ENCODE peak calls at places on chromosomes 3 and 15, in four cellular contexts. One of them, this sample, is unnamed.

GRCh38 chr15:94305133-94305532 is 73.8 kb downstream of the MCTP2 start:
- DNase-seq in astrocyte: no peak
- DNase-seq in mammary epithelial cell: peak
- DNase-seq in PC-9: no peak
- DNase-seq in this sample: no peak

GRCh38 chr3:42020681-42021307 is 58.9 kb upstream of the ULK4 start:
- DNase-seq in astrocyte: peak
- DNase-seq in mammary epithelial cell: peak
- DNase-seq in PC-9: peak
- DNase-seq in this sample: peak

GRCh38 chr3:155702745-155703581 is 41.9 kb downstream of the PLCH1 start:
- DNase-seq in astrocyte: no peak
- DNase-seq in mammary epithelial cell: no peak
- DNase-seq in PC-9: no peak
- DNase-seq in this sample: no peak

GRCh38 chr3:58411036-58411435 is 22.6 kb downstream of the PDHB start:
- DNase-seq in astrocyte: no peak
- DNase-seq in mammary epithelial cell: peak
- DNase-seq in PC-9: no peak
- DNase-seq in this sample: no peak

GRCh38 chr15:55194246-55194645 is 2.5 kb downstream of the RSL24D1 start:
- DNase-seq in astrocyte: no peak
- DNase-seq in mammary epithelial cell: no peak
- DNase-seq in PC-9: no peak
- DNase-seq in this sample: no peak

GRCh38 chr3:144273611-144274010 is 302.0 kb downstream of the DIPK2A start:
- DNase-seq in astrocyte: peak
- DNase-seq in mammary epithelial cell: no peak
- DNase-seq in PC-9: no peak
- DNase-seq in this sample: peak

GRCh38 chr3:48409291-48410201 is 20.3 kb downstream of the PLXNB1 start:
- DNase-seq in astrocyte: no peak
- DNase-seq in mammary epithelial cell: no peak
- DNase-seq in PC-9: no peak
- DNase-seq in this sample: no peak

GRCh38 chr3:51675201-51675611 is 4.2 kb downstream of the TEX264 start:
- DNase-seq in astrocyte: peak
- DNase-seq in mammary epithelial cell: peak
- DNase-seq in PC-9: peak
- DNase-seq in this sample: no peak

GRCh38 chr3:76203578-76203977 is 418.2 kb upstream of the ZNF717 start:
- DNase-seq in astrocyte: no peak
- DNase-seq in mammary epithelial cell: no peak
- DNase-seq in PC-9: peak
- DNase-seq in this sample: no peak

GRCh38 chr15:38526158-38526557 is 38.5 kb downstream of the RASGRP1 start:
- DNase-seq in astrocyte: no peak
- DNase-seq in mammary epithelial cell: no peak
- DNase-seq in PC-9: no peak
- DNase-seq in this sample: no peak

GRCh38 chr3:99875573-99875924 is 57.9 kb downstream of the CMSS1 start:
- DNase-seq in astrocyte: no peak
- DNase-seq in mammary epithelial cell: peak
- DNase-seq in PC-9: no peak
- DNase-seq in this sample: peak

GRCh38 chr3:50356553-50356952 is 2.8 kb downstream of the TMEM115 start:
- DNase-seq in astrocyte: no peak
- DNase-seq in mammary epithelial cell: no peak
- DNase-seq in PC-9: no peak
- DNase-seq in this sample: no peak

GRCh38 chr3:160569874-160570273 is 4.5 kb upstream of the KPNA4 start:
- DNase-seq in astrocyte: peak
- DNase-seq in mammary epithelial cell: no peak
- DNase-seq in PC-9: no peak
- DNase-seq in this sample: no peak

GRCh38 chr3:107629556-107629955 is 106.8 kb downstream of the BBX start:
- DNase-seq in astrocyte: peak
- DNase-seq in mammary epithelial cell: no peak
- DNase-seq in PC-9: no peak
- DNase-seq in this sample: no peak

GRCh38 chr3:107438671-107439070 is 61.4 kb downstream of the CCDC54 start:
- DNase-seq in astrocyte: no peak
- DNase-seq in mammary epithelial cell: no peak
- DNase-seq in PC-9: no peak
- DNase-seq in this sample: no peak

GRCh38 chr15:41513282-41514227 is at the start of gene LTK:
- DNase-seq in astrocyte: no peak
- DNase-seq in mammary epithelial cell: no peak
- DNase-seq in PC-9: peak
- DNase-seq in this sample: no peak

GRCh38 chr3:95725770-95726169 is 1088.6 kb upstream of the EPHA6 start:
- DNase-seq in astrocyte: no peak
- DNase-seq in mammary epithelial cell: no peak
- DNase-seq in PC-9: no peak
- DNase-seq in this sample: no peak

GRCh38 chr3:33395900-33396299 is 44.3 kb downstream of the UBP1 start:
- DNase-seq in astrocyte: no peak
- DNase-seq in mammary epithelial cell: no peak
- DNase-seq in PC-9: no peak
- DNase-seq in this sample: no peak

GRCh38 chr15:43212299-43212698 is 8.5 kb downstream of the EPB42 start:
- DNase-seq in astrocyte: no peak
- DNase-seq in mammary epithelial cell: no peak
- DNase-seq in PC-9: no peak
- DNase-seq in this sample: no peak

GRCh38 chr15:32676095-32676643 is 34.7 kb downstream of the SCG5 start:
- DNase-seq in astrocyte: no peak
- DNase-seq in mammary epithelial cell: no peak
- DNase-seq in PC-9: no peak
- DNase-seq in this sample: no peak

GRCh38 chr3:128226794-128227399 is 73.6 kb downstream of the EEFSEC start:
- DNase-seq in astrocyte: no peak
- DNase-seq in mammary epithelial cell: peak
- DNase-seq in PC-9: peak
- DNase-seq in this sample: peak

GRCh38 chr15:91469627-91470567 is 369.8 kb downstream of the SV2B start:
- DNase-seq in astrocyte: no peak
- DNase-seq in mammary epithelial cell: no peak
- DNase-seq in PC-9: no peak
- DNase-seq in this sample: no peak

GRCh38 chr3:149621218-149622005 is 36.4 kb downstream of the WWTR1 start:
- DNase-seq in astrocyte: peak
- DNase-seq in mammary epithelial cell: peak
- DNase-seq in PC-9: no peak
- DNase-seq in this sample: peak

GRCh38 chr3:155809181-155809580 is 3.1 kb upstream of the C3orf33 start:
- DNase-seq in astrocyte: peak
- DNase-seq in mammary epithelial cell: peak
- DNase-seq in PC-9: no peak
- DNase-seq in this sample: peak

GRCh38 chr3:122199552-122199951 is 16.1 kb downstream of the CASR start:
- DNase-seq in astrocyte: no peak
- DNase-seq in mammary epithelial cell: no peak
- DNase-seq in PC-9: no peak
- DNase-seq in this sample: no peak

GRCh38 chr15:40342421-40343313 is 1.9 kb upstream of the CCDC9B start:
- DNase-seq in astrocyte: no peak
- DNase-seq in mammary epithelial cell: peak
- DNase-seq in PC-9: no peak
- DNase-seq in this sample: no peak
- H3K27ac ChIP-seq in astrocyte: peak
- H3K27ac ChIP-seq in mammary epithelial cell: peak
- H3K27ac ChIP-seq in PC-9: peak
- H3K27ac ChIP-seq in this sample: peak

GRCh38 chr15:65287515-65287845 is 797 bp upstream of the PARP16 start:
- DNase-seq in astrocyte: no peak
- DNase-seq in mammary epithelial cell: no peak
- DNase-seq in PC-9: no peak
- DNase-seq in this sample: no peak
- H3K4me3 ChIP-seq in astrocyte: no peak
- H3K4me3 ChIP-seq in mammary epithelial cell: no peak
- H3K4me3 ChIP-seq in PC-9: no peak
- H3K4me3 ChIP-seq in this sample: no peak

GRCh38 chr3:180177255-180177654 is 140.5 kb upstream of the PEX5L start:
- DNase-seq in astrocyte: no peak
- DNase-seq in mammary epithelial cell: no peak
- DNase-seq in PC-9: no peak
- DNase-seq in this sample: no peak
- TF ChIP-seq CTCF in astrocyte: no peak
- TF ChIP-seq CTCF in mammary epithelial cell: no peak
- TF ChIP-seq CTCF in PC-9: no peak
- TF ChIP-seq CTCF in this sample: no peak

GRCh38 chr15:74303741-74304309 is 63.6 kb downstream of the CYP11A1 start:
- DNase-seq in astrocyte: no peak
- DNase-seq in mammary epithelial cell: no peak
- DNase-seq in PC-9: no peak
- DNase-seq in this sample: no peak

GRCh38 chr15:74307827-74308642 is 59.4 kb downstream of the CYP11A1 start:
- DNase-seq in astrocyte: peak
- DNase-seq in mammary epithelial cell: peak
- DNase-seq in PC-9: peak
- DNase-seq in this sample: peak

GRCh38 chr15:74306801-74307217 is 60.6 kb downstream of the CYP11A1 start:
- DNase-seq in astrocyte: peak
- DNase-seq in mammary epithelial cell: peak
- DNase-seq in PC-9: no peak
- DNase-seq in this sample: no peak

GRCh38 chr15:74304459-74304858 is 63.0 kb downstream of the CYP11A1 start:
- DNase-seq in astrocyte: no peak
- DNase-seq in mammary epithelial cell: no peak
- DNase-seq in PC-9: no peak
- DNase-seq in this sample: no peak

DNA sequence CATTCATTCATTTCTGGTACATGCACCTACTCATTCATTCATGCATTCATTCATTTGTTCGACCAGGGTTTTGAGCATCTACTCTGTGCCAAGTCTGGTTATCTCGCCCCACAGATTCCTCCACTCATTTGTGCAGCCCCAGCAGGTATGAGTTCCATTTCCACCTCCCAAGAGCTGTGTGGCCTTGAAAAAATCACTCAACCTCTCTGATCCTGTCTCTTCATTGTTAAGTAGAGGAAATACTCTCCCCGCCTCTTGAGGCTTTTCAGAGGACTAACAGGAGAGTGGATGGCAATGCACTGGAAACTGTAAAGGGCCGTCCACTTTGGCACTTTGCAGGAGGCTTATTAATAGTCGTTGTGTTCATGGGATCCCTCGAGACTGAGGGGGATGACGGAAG is 61.8 kb downstream of the CYP11A1 start:
- DNase-seq in astrocyte: no peak
- DNase-seq in mammary epithelial cell: no peak
- DNase-seq in PC-9: no peak
- DNase-seq in this sample: no peak
- H3K27ac ChIP-seq in astrocyte: no peak
- H3K27ac ChIP-seq in mammary epithelial cell: no peak
- H3K27ac ChIP-seq in PC-9: no peak
- H3K27ac ChIP-seq in this sample: no peak

DNA sequence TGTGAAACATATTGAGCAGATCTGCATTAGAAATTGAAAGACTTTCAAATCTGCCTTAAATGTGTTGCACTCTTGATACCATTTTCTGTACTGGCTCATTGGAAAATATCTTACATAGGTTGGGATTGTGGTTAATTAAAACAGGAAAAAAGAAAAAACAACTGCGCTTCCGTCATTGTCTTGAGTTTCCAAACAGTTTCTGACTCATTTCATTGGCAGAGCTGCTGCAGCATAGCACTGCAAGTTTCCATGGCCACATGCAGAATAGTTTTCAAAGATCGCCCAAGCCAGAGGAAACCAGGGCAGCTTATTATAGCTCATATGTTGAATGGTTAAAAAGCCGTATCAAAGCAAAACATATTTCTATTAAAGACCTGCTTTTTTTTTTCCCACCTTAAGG is 446.6 kb upstream of the BCHE start:
- DNase-seq in astrocyte: peak
- DNase-seq in mammary epithelial cell: peak
- DNase-seq in PC-9: peak
- DNase-seq in this sample: peak
- H3K4me3 ChIP-seq in astrocyte: peak
- H3K4me3 ChIP-seq in mammary epithelial cell: peak
- H3K4me3 ChIP-seq in PC-9: no peak
- H3K4me3 ChIP-seq in this sample: no peak